ENCODE peak calls at places on chromosomes 2 and 18, in four cellular contexts. One of them, this sample, is unnamed.
A peak's percentile ranks its signal among the peaks of the same experiment; 100 is the strongest.

GRCh38 chr2:33909945-33910344 is 310.8 kb upstream of the FAM98A start:
- DNase-seq in stomach: no peak
- DNase-seq in mammary epithelial cell: no peak
- DNase-seq in left ventricle myocardium inferior: no peak
- DNase-seq in this sample: no peak

GRCh38 chr18:22342625-22343024 is 75.1 kb downstream of the CTAGE1 start:
- DNase-seq in left ventricle myocardium inferior: no peak
- DNase-seq in stomach: peak; percentile 80
- DNase-seq in mammary epithelial cell: peak; percentile 93
- DNase-seq in this sample: peak; percentile 68

GRCh38 chr2:188146888-188147287 is 144.8 kb upstream of the GULP1 start:
- DNase-seq in left ventricle myocardium inferior: no peak
- DNase-seq in mammary epithelial cell: no peak
- DNase-seq in stomach: no peak
- DNase-seq in this sample: no peak

GRCh38 chr2:181546086-181546485 is 88.9 kb downstream of the ITGA4 start:
- DNase-seq in stomach: no peak
- DNase-seq in left ventricle myocardium inferior: no peak
- DNase-seq in mammary epithelial cell: peak; percentile 70
- DNase-seq in this sample: no peak

GRCh38 chr2:54771166-54771565 is 47.7 kb downstream of the EML6 start:
- DNase-seq in left ventricle myocardium inferior: no peak
- DNase-seq in stomach: no peak
- DNase-seq in mammary epithelial cell: peak; percentile 81
- DNase-seq in this sample: no peak

GRCh38 chr2:215049341-215049740 is 89.1 kb downstream of the ABCA12 start:
- DNase-seq in stomach: no peak
- DNase-seq in left ventricle myocardium inferior: no peak
- DNase-seq in mammary epithelial cell: no peak
- DNase-seq in this sample: no peak

GRCh38 chr2:240300261-240300821 is 135.1 kb upstream of the GPC1 start:
- DNase-seq in mammary epithelial cell: no peak
- DNase-seq in stomach: peak; percentile 17
- DNase-seq in left ventricle myocardium inferior: no peak
- DNase-seq in this sample: peak; percentile 21

GRCh38 chr2:239386001-239386670 is 14.7 kb downstream of the HDAC4 start:
- DNase-seq in stomach: no peak
- DNase-seq in left ventricle myocardium inferior: no peak
- DNase-seq in mammary epithelial cell: no peak
- DNase-seq in this sample: no peak

GRCh38 chr2:179268277-179268935 is 3.8 kb upstream of the SESTD1 start:
- DNase-seq in left ventricle myocardium inferior: no peak
- DNase-seq in mammary epithelial cell: peak; percentile 92
- DNase-seq in stomach: no peak
- DNase-seq in this sample: no peak

GRCh38 chr2:165952600-165953210 is 871 bp downstream of the TTC21B start:
- DNase-seq in stomach: no peak
- DNase-seq in left ventricle myocardium inferior: no peak
- DNase-seq in mammary epithelial cell: peak; percentile 55
- DNase-seq in this sample: no peak

GRCh38 chr18:43236921-43237320 is 40.4 kb downstream of the SYT4 start:
- DNase-seq in stomach: no peak
- DNase-seq in left ventricle myocardium inferior: no peak
- DNase-seq in mammary epithelial cell: peak; percentile 73
- DNase-seq in this sample: no peak

GRCh38 chr2:234768608-234769196 is 183.1 kb upstream of the SH3BP4 start:
- DNase-seq in stomach: no peak
- DNase-seq in mammary epithelial cell: no peak
- DNase-seq in left ventricle myocardium inferior: no peak
- DNase-seq in this sample: no peak

GRCh38 chr2:234793211-234793610 is 158.6 kb upstream of the SH3BP4 start:
- DNase-seq in left ventricle myocardium inferior: no peak
- DNase-seq in mammary epithelial cell: no peak
- DNase-seq in stomach: no peak
- DNase-seq in this sample: no peak

GRCh38 chr18:41695441-41695840 is 259.6 kb upstream of the PIK3C3 start:
- DNase-seq in mammary epithelial cell: no peak
- DNase-seq in left ventricle myocardium inferior: no peak
- DNase-seq in stomach: no peak
- DNase-seq in this sample: no peak

GRCh38 chr2:168056242-168056641 is 191.2 kb downstream of the STK39 start:
- DNase-seq in stomach: peak; percentile 35
- DNase-seq in left ventricle myocardium inferior: no peak
- DNase-seq in mammary epithelial cell: no peak
- DNase-seq in this sample: no peak

GRCh38 chr18:1848716-1849115 is 722.6 kb downstream of the METTL4 start:
- DNase-seq in left ventricle myocardium inferior: no peak
- DNase-seq in stomach: no peak
- DNase-seq in mammary epithelial cell: peak; percentile 83
- DNase-seq in this sample: no peak

GRCh38 chr18:49019446-49020045 is 68.8 kb upstream of the SMAD7 start:
- DNase-seq in mammary epithelial cell: no peak
- DNase-seq in stomach: peak; percentile 20
- DNase-seq in left ventricle myocardium inferior: no peak
- DNase-seq in this sample: no peak

GRCh38 chr2:147715807-147716206 is 129.0 kb upstream of the ACVR2A start:
- DNase-seq in left ventricle myocardium inferior: no peak
- DNase-seq in stomach: no peak
- DNase-seq in mammary epithelial cell: no peak
- DNase-seq in this sample: no peak

GRCh38 chr2:154507186-154507585 is 191.3 kb upstream of the KCNJ3 start:
- DNase-seq in mammary epithelial cell: no peak
- DNase-seq in stomach: no peak
- DNase-seq in left ventricle myocardium inferior: no peak
- DNase-seq in this sample: no peak

GRCh38 chr2:47519604-47520301 is 116.8 kb downstream of the MSH2 start:
- DNase-seq in mammary epithelial cell: no peak
- DNase-seq in stomach: no peak
- DNase-seq in left ventricle myocardium inferior: no peak
- DNase-seq in this sample: no peak

GRCh38 chr2:15939854-15940660 is at the start of gene MYCN:
- DNase-seq in left ventricle myocardium inferior: peak; percentile 43
- DNase-seq in mammary epithelial cell: peak; percentile 76
- DNase-seq in stomach: peak; percentile 69
- DNase-seq in this sample: no peak

GRCh38 chr2:241216211-241216761 is 27.8 kb downstream of the ANO7 start:
- DNase-seq in stomach: no peak
- DNase-seq in mammary epithelial cell: no peak
- DNase-seq in left ventricle myocardium inferior: no peak
- DNase-seq in this sample: no peak

GRCh38 chr2:205405752-205406151 is 276.5 kb upstream of the NRP2 start:
- DNase-seq in stomach: no peak
- DNase-seq in mammary epithelial cell: peak; percentile 21
- DNase-seq in left ventricle myocardium inferior: no peak
- DNase-seq in this sample: no peak

GRCh38 chr2:189639003-189639609 is 22.2 kb upstream of the ASNSD1 start:
- DNase-seq in left ventricle myocardium inferior: no peak
- DNase-seq in stomach: peak; percentile 70
- DNase-seq in mammary epithelial cell: no peak
- DNase-seq in this sample: no peak

GRCh38 chr2:241776336-241777166 is at the start of gene GAL3ST2:
- DNase-seq in mammary epithelial cell: no peak
- DNase-seq in stomach: no peak
- DNase-seq in left ventricle myocardium inferior: no peak
- DNase-seq in this sample: peak; percentile 21

GRCh38 chr18:49321800-49322461 is 138.5 kb downstream of the DYM start:
- DNase-seq in left ventricle myocardium inferior: no peak
- DNase-seq in mammary epithelial cell: peak; percentile 31
- DNase-seq in stomach: no peak
- DNase-seq in this sample: no peak

DNA sequence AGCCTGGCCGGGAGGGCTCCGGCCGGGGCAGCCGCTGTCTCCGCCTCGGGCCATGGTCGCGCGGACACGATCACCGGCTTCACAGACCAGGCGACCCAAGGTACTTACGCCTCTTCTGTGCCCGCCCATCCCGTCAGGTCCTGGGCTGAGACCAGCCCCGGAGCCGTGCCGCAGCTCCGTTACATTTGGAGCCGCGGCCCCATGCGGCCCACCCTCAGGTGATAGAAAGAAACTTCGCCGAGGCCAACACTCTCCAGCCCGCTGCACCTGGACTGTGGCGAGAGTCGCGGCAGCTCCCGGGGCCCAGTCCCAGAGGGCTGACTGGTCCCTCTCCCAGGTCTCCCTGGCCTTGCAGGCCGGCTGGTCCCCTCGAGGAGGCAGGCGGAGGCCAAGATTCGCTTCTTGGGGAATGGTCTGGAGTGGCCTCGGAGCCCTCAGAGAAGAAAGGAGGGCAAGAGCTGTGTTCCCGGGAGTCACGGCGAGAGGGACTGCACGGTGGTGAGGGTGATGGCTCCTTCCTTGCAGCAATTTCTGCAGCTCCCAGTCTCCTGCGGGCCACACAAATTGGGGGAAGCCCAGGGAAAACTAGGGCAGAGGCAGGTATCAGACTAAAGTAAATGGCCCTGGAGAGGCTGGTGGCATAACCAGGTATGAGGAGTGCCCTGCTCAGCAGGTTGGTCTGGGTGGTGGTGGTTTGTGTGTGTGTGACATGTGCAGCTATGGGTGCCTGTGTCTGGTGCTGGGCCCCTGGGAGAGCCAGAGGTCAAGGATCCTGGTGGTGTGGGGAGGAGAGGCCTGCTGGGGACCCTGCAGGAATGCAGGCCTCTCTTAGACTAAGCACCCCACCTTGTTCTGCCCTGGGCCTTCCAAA is 822 bp downstream of the GDF7 start:
- DNase-seq in left ventricle myocardium inferior: no peak
- DNase-seq in stomach: no peak
- DNase-seq in mammary epithelial cell: no peak
- DNase-seq in this sample: no peak
- H3K27me3 ChIP-seq in left ventricle myocardium inferior: peaks cover 98% of the 10 kb centered on the region
- H3K27me3 ChIP-seq in stomach: peaks cover 100% of the 10 kb centered on the region
- H3K27me3 ChIP-seq in mammary epithelial cell: peaks cover 77% of the 10 kb centered on the region
- H3K27me3 ChIP-seq in this sample: no peaks in the 10 kb centered on the region

GRCh38 chr2:236238756-236239155 is 25.4 kb downstream of the ASB18 start:
- DNase-seq in left ventricle myocardium inferior: no peak
- DNase-seq in stomach: no peak
- DNase-seq in mammary epithelial cell: no peak
- DNase-seq in this sample: no peak

GRCh38 chr2:236240228-236240990 is 23.8 kb downstream of the ASB18 start:
- DNase-seq in mammary epithelial cell: no peak
- DNase-seq in stomach: no peak
- DNase-seq in left ventricle myocardium inferior: peak; percentile 70
- DNase-seq in this sample: no peak

GRCh38 chr2:236237468-236238190 is 26.6 kb downstream of the ASB18 start:
- DNase-seq in stomach: no peak
- DNase-seq in left ventricle myocardium inferior: no peak
- DNase-seq in mammary epithelial cell: no peak
- DNase-seq in this sample: no peak

GRCh38 chr2:236239276-236240065 is 24.7 kb downstream of the ASB18 start:
- DNase-seq in left ventricle myocardium inferior: no peak
- DNase-seq in stomach: no peak
- DNase-seq in mammary epithelial cell: no peak
- DNase-seq in this sample: no peak

GRCh38 chr2:236236559-236237450 is 27.4 kb downstream of the ASB18 start:
- DNase-seq in stomach: no peak
- DNase-seq in mammary epithelial cell: no peak
- DNase-seq in left ventricle myocardium inferior: no peak
- DNase-seq in this sample: no peak
- H3K4me3 ChIP-seq in stomach: peak overlapping the region; percentile 3
- H3K4me3 ChIP-seq in mammary epithelial cell: no peak overlapping the region
- H3K4me3 ChIP-seq in left ventricle myocardium inferior: peak overlapping the region; percentile 65
- H3K4me3 ChIP-seq in this sample: no peak overlapping the region

DNA sequence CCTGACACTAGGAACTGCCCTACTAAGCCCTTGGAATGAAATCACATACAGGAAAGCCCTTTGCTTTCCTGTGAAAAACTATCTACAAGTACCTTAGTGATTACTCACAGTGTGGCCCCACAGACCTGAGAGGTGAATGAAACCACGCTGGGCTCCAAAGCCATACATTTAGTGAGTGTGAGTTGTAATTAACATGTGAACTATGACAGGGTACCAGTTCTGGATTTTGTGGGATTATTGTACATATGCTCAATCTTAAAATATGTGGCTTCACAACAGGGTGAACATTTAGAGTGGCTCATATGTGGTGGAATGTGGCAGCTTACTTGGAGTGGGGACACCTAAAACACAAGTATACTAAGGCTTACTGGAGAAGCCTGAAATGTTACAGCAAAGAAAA is 12.3 kb downstream of the KCTD1 start:
- DNase-seq in left ventricle myocardium inferior: no peak
- DNase-seq in stomach: no peak
- DNase-seq in mammary epithelial cell: peak; percentile 80
- DNase-seq in this sample: no peak
- H3K4me1 ChIP-seq in left ventricle myocardium inferior: peaks cover 10% of the 10 kb centered on the region
- H3K4me1 ChIP-seq in stomach: no peaks in the 10 kb centered on the region
- H3K4me1 ChIP-seq in mammary epithelial cell: peaks cover 46% of the 10 kb centered on the region
- H3K4me1 ChIP-seq in this sample: peaks cover 2% of the 10 kb centered on the region

DNA sequence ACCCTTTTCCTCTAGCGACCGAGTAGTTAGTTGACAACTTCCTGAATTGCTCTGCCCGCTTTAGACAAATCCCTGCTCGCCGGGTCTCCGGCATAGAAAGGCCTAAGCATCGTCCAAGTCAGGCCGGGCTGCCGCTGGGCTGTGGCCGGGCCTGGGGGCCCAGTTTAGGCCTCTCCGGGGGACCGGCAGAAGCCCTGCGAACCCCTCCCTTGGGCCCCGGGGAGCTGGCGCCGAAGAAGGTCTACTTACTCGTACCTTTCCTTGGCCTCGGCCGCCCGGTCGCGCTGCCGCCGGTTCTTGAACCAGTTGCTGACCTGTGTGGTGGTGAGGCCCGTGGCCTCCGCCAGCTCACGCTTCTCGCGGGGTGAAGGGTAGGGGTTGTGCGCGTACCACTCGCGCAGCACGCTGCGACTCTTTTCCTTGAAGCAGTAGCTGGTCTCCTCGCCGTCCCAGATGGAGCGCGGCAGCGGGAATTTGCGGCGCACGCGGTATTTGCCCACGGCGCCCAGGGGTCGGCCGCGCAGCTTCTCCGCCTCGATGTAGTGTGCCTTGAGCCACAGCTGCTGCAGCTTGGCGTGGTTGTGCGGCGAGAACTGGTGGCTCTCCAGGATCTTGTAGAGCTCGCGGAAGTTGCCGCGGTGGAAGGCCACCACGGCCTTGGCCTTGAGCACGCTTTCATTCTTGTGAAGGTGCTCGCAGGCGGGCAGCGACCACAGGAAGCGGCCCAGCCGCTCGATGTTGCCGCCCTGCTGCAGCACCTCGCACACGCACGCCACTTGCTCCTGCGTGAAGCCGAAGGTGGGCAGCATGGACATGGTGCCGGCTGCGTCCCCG is 739 bp downstream of the SIX2 start:
- DNase-seq in stomach: peak; percentile 36
- DNase-seq in left ventricle myocardium inferior: no peak
- DNase-seq in mammary epithelial cell: no peak
- DNase-seq in this sample: no peak
- H3K27me3 ChIP-seq in stomach: peaks cover 100% of the 10 kb centered on the region
- H3K27me3 ChIP-seq in left ventricle myocardium inferior: peaks cover 100% of the 10 kb centered on the region
- H3K27me3 ChIP-seq in mammary epithelial cell: peaks cover 49% of the 10 kb centered on the region
- H3K27me3 ChIP-seq in this sample: no peaks in the 10 kb centered on the region

GRCh38 chr18:77165489-77166415 is 33.2 kb upstream of the MBP start:
- DNase-seq in left ventricle myocardium inferior: peak; percentile 77
- DNase-seq in mammary epithelial cell: no peak
- DNase-seq in stomach: no peak
- DNase-seq in this sample: no peak
- H3K4me3 ChIP-seq in left ventricle myocardium inferior: no peak overlapping the region
- H3K4me3 ChIP-seq in mammary epithelial cell: no peak overlapping the region
- H3K4me3 ChIP-seq in stomach: no peak overlapping the region
- H3K4me3 ChIP-seq in this sample: no peak overlapping the region

This sample was measured in lung.